ENCODE peak calls at places on chromosomes 11 and 22, in five cellular contexts. Y, K, O, I and B are unnamed samples.

GRCh38 chr11:93481696-93482095 is 61.5 kb downstream of the SMCO4 start:
- DNase-seq in O (no peak), I (no peak), Y (no peak), K (no peak), B (no peak)

GRCh38 chr11:108586600-108586999 is 7.0 kb downstream of the EXPH5 start:
- DNase-seq in O (no peak), Y (no peak), I (no peak), K (no peak), B (peak)

GRCh38 chr11:30107899-30108298 is 91.1 kb upstream of the KCNA4 start:
- DNase-seq in K (peak), I (no peak), Y (no peak), O (no peak), B (peak)

GRCh38 chr22:37207981-37208380 is 4.3 kb downstream of the SSTR3 start:
- DNase-seq in O (no peak), Y (no peak), K (no peak), I (peak), B (no peak)

GRCh38 chr11:33869511-33870422 is 22.1 kb downstream of the LMO2 start:
- DNase-seq in Y (peak), K (peak), O (peak), I (no peak), B (peak)

GRCh38 chr11:78228467-78228866 is 39.7 kb downstream of the USP35 start:
- DNase-seq in O (no peak), Y (peak), I (peak), K (peak), B (peak)

GRCh38 chr22:19629331-19629719 is 85.0 kb upstream of the SEPTIN5 start:
- DNase-seq in K (no peak), O (no peak), I (no peak), Y (no peak), B (no peak)

GRCh38 chr11:110158317-110159200 is 65.4 kb downstream of the ZC3H12C start:
- DNase-seq in I (no peak), O (no peak), K (no peak), Y (no peak), B (no peak)

GRCh38 chr22:44363214-44363979 is 50.6 kb upstream of the SHISAL1 start:
- DNase-seq in K (peak), Y (no peak), O (peak), I (no peak), B (peak)

GRCh38 chr22:39725351-39726035 is 154.9 kb downstream of the CACNA1I start:
- DNase-seq in I (no peak), O (peak), Y (no peak), K (no peak), B (no peak)

GRCh38 chr11:4025957-4026324 is 68.7 kb upstream of the RRM1 start:
- DNase-seq in K (no peak), I (no peak), Y (no peak), O (no peak), B (no peak)

GRCh38 chr11:76781861-76782500 is 1.2 kb upstream of the TSKU start:
- DNase-seq in I (no peak), O (peak), K (peak), Y (no peak), B (no peak)

GRCh38 chr11:102722804-102723203 is 1.9 kb downstream of the MMP8 start:
- DNase-seq in Y (no peak), I (no peak), O (no peak), K (no peak), B (no peak)

GRCh38 chr11:63939351-63939920 is 634 bp downstream of the NAA40 start:
- DNase-seq in K (peak), Y (no peak), I (no peak), O (no peak), B (peak)

GRCh38 chr22:25702046-25702445 is 39.9 kb upstream of the MYO18B start:
- DNase-seq in K (peak), O (no peak), I (peak), Y (peak), B (peak)

GRCh38 chr11:111414267-111414931 is 35.3 kb upstream of the POU2AF1 start:
- DNase-seq in I (no peak), O (no peak), Y (peak), K (no peak), B (no peak)

GRCh38 chr22:19576460-19577421 is 52.5 kb upstream of the CLDN5 start:
- DNase-seq in Y (peak), K (peak), I (no peak), O (no peak), B (peak)

GRCh38 chr11:69360606-69361005 is 66.7 kb downstream of the MYEOV start:
- DNase-seq in I (no peak), O (no peak), Y (no peak), K (no peak), B (no peak)

GRCh38 chr22:48804811-48805301 is 1022.8 kb downstream of the BRD1 start:
- DNase-seq in Y (no peak), O (peak), K (no peak), I (no peak), B (no peak)

GRCh38 chr11:64539711-64540420 is 51.2 kb upstream of the SLC22A12 start:
- DNase-seq in Y (no peak), K (no peak), O (no peak), I (no peak), B (no peak)

GRCh38 chr22:43540570-43540969 is 128.8 kb downstream of the MPPED1 start:
- DNase-seq in K (peak), Y (no peak), O (no peak), I (no peak), B (no peak)

GRCh38 chr11:36500315-36500721 is 9.8 kb downstream of the TRAF6 start:
- DNase-seq in Y (peak), O (no peak), I (no peak), K (peak), B (peak)